ENCODE peak calls at places on chromosomes 12 and 14, in nine cellular contexts. U, Q, W, R, Y, D, H, C and J are unnamed samples. For H3K36me3 and H3K4me1, the result is how much of the 10 kb centered on the place peaks cover.

GRCh38 chr12:47753021-47754001 is 5.4 kb downstream of the RAPGEF3 start:
- DNase-seq in U (peak), Q (no peak), W (peak), R (peak), Y (peak), D (no peak), H (no peak), C (no peak), J (peak)

GRCh38 chr12:106974525-106974924 is 12.4 kb downstream of the MTERF2 start:
- DNase-seq in U (no peak), Q (peak), W (peak), R (no peak), Y (no peak), D (no peak), H (no peak), C (no peak), J (no peak)

GRCh38 chr12:119686355-119686754 is 18.4 kb downstream of the PRKAB1 start:
- DNase-seq in U (no peak), Q (no peak), W (no peak), R (no peak), Y (no peak), D (no peak), H (no peak), C (no peak), J (no peak)

GRCh38 chr14:35113308-35113950 is 8.4 kb downstream of the PPP2R3C start:
- DNase-seq in U (no peak), Q (no peak), W (no peak), R (no peak), Y (no peak), D (no peak), H (no peak), C (no peak), J (no peak)

GRCh38 chr12:739349-739748 is 13.0 kb upstream of the WNK1 start:
- DNase-seq in U (no peak), Q (no peak), W (no peak), R (no peak), Y (no peak), D (no peak), H (no peak), C (no peak), J (no peak)

GRCh38 chr12:60255044-60255443 is 659.2 kb downstream of the SLC16A7 start:
- DNase-seq in U (no peak), Q (no peak), W (no peak), R (no peak), Y (no peak), D (no peak), H (no peak), C (no peak), J (no peak)

GRCh38 chr12:1518486-1518762 is 76.0 kb downstream of the FBXL14 start:
- DNase-seq in U (no peak), Q (no peak), W (no peak), R (no peak), Y (no peak), D (no peak), H (no peak), C (no peak), J (no peak)

GRCh38 chr14:75279153-75279738 is 618 bp downstream of the FOS start:
- DNase-seq in U (peak), Q (no peak), W (peak), R (peak), Y (peak), D (peak), H (peak), C (no peak), J (peak)

GRCh38 chr14:65864549-65864948 is 452.0 kb downstream of the FUT8 start:
- DNase-seq in U (no peak), Q (no peak), W (no peak), R (no peak), Y (no peak), D (no peak), H (no peak), C (no peak), J (no peak)

GRCh38 chr12:132711169-132711843 is 664 bp downstream of the PGAM5 start:
- DNase-seq in U (no peak), Q (peak), W (peak), R (no peak), Y (no peak), D (no peak), H (no peak), C (no peak), J (no peak)

GRCh38 chr12:67477682-67478265 is 170.8 kb upstream of the DYRK2 start:
- DNase-seq in U (no peak), Q (no peak), W (no peak), R (no peak), Y (no peak), D (no peak), H (no peak), C (no peak), J (no peak)

GRCh38 chr14:76024211-76024907 is 38.8 kb downstream of the IFT43 start:
- DNase-seq in U (no peak), Q (no peak), W (no peak), R (no peak), Y (no peak), D (no peak), H (no peak), C (no peak), J (no peak)

GRCh38 chr12:89524201-89525001 is at the start of gene GALNT4:
- DNase-seq in U (peak), Q (peak), W (peak), R (peak), Y (peak), D (peak), H (peak), C (no peak), J (peak)

GRCh38 chr14:22213110-22213509 is 375.9 kb downstream of the DAD1 start:
- DNase-seq in U (no peak), Q (no peak), W (no peak), R (no peak), Y (no peak), D (no peak), H (no peak), C (no peak), J (no peak)

GRCh38 chr14:102917056-102917385 is 5.4 kb upstream of the AMN start:
- DNase-seq in U (no peak), Q (no peak), W (no peak), R (no peak), Y (peak), D (no peak), H (no peak), C (no peak), J (no peak)

GRCh38 chr14:102916347-102917055 is 6.0 kb upstream of the AMN start:
- DNase-seq in U (no peak), Q (no peak), W (no peak), R (no peak), Y (peak), D (peak), H (no peak), C (no peak), J (no peak)

GRCh38 chr14:102915292-102916110 is 7.0 kb upstream of the AMN start:
- DNase-seq in U (no peak), Q (no peak), W (no peak), R (no peak), Y (peak), D (no peak), H (no peak), C (no peak), J (no peak)

GRCh38 chr14:102920273-102920997 is 2.0 kb upstream of the AMN start:
- DNase-seq in U (no peak), Q (no peak), W (no peak), R (no peak), Y (no peak), D (no peak), H (no peak), C (no peak), J (no peak)

GRCh38 chr14:102917469-102918211 is 4.8 kb upstream of the AMN start:
- DNase-seq in U (peak), Q (peak), W (peak), R (no peak), Y (peak), D (peak), H (peak), C (no peak), J (peak)
- H3K4me3 ChIP-seq in U (no peak), Q (no peak), W (no peak), R (no peak), Y (no peak), D (no peak), H (no peak), C (no peak), J (no peak)

DNA sequence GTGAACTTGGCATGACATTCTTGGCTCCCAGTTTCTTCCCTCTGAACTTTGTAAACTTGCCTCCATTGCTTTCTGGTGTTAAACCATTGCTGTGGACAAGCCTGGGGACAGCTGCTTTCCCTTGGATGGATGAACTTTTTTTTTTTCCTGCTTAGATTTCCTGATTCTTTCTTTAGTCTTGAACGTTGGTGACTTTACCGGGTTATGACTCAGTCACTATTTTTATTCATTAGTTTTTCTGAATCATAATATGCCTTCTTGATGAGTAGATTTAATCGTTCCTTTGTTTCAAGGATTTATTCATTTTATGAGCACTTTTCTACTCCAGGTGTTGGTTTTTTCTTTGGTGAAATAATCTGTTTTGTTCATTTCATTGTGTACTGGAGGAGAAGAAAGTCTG is 155.0 kb upstream of the RTL1 start:
- DNase-seq in U (no peak), Q (no peak), W (no peak), R (no peak), Y (no peak), D (no peak), H (no peak), C (no peak), J (no peak)
- H3K36me3 ChIP-seq in U (under half), Q (under half), W (under half), R (under half), Y (under half), D (under half), H (under half), C (under half), J (half or more)

GRCh38 chr14:31161274-31161673 is 46.3 kb downstream of the HECTD1 start:
- DNase-seq in U (no peak), Q (no peak), W (no peak), R (no peak), Y (no peak), D (no peak), H (no peak), C (no peak), J (no peak)
- H3K4me1 ChIP-seq in U (under half), Q (under half), W (under half), R (under half), Y (under half), D (under half), H (under half), C (under half), J (under half)

GRCh38 chr12:87779016-87779415 is 250.2 kb downstream of the C12orf50 start:
- DNase-seq in U (no peak), Q (no peak), W (no peak), R (no peak), Y (no peak), D (no peak), H (no peak), C (no peak), J (no peak)

GRCh38 chr12:87779858-87780498 is 249.2 kb downstream of the C12orf50 start:
- DNase-seq in U (no peak), Q (no peak), W (peak), R (no peak), Y (no peak), D (peak), H (no peak), C (no peak), J (no peak)

GRCh38 chr12:87782838-87783237 is 246.4 kb downstream of the C12orf50 start:
- DNase-seq in U (no peak), Q (no peak), W (peak), R (no peak), Y (no peak), D (no peak), H (no peak), C (no peak), J (no peak)

DNA sequence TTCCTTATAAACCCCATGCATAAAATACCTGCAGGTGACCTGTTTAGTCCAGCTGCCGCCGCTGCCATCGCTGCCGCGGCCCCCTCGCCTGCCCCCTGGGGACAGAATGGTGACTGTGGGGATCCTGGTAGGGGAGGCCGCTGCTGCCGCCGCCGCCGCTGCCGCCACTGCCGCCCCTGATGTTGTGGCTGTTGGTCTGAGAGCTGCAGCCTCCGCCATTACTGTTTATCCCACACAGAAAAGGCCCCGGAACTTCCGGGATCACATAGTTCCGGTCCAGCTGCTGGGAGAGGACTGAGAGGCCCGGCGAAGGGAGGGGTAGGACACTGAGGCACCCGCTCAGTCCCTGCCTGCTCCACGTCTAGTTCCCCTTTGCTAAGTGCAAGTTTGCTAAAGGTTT is 244.9 kb downstream of the C12orf50 start:
- DNase-seq in U (no peak), Q (no peak), W (no peak), R (no peak), Y (no peak), D (peak), H (no peak), C (no peak), J (no peak)
- H3K4me3 ChIP-seq in U (no peak), Q (no peak), W (no peak), R (no peak), Y (no peak), D (peak), H (no peak), C (no peak), J (no peak)

GRCh38 chr12:48907243-48907642 is 18.0 kb downstream of the FKBP11 start:
- DNase-seq in U (no peak), Q (no peak), W (peak), R (no peak), Y (no peak), D (no peak), H (no peak), C (no peak), J (no peak)

GRCh38 chr12:48910196-48910595 is 15.1 kb downstream of the FKBP11 start:
- DNase-seq in U (no peak), Q (no peak), W (no peak), R (no peak), Y (no peak), D (no peak), H (no peak), C (no peak), J (no peak)
- H3K36me3 ChIP-seq in U (under half), Q (under half), W (under half), R (under half), Y (under half), D (under half), H (under half), C (under half), J (under half)

GRCh38 chr14:72500234-72500838 is 393.6 kb downstream of the DPF3 start:
- DNase-seq in U (no peak), Q (no peak), W (no peak), R (no peak), Y (no peak), D (no peak), H (no peak), C (no peak), J (no peak)

GRCh38 chr14:72501439-72501838 is 392.5 kb downstream of the DPF3 start:
- DNase-seq in U (no peak), Q (no peak), W (no peak), R (no peak), Y (no peak), D (no peak), H (no peak), C (no peak), J (no peak)

GRCh38 chr14:72498646-72499045 is 395.3 kb downstream of the DPF3 start:
- DNase-seq in U (no peak), Q (no peak), W (no peak), R (no peak), Y (no peak), D (no peak), H (no peak), C (no peak), J (no peak)

GRCh38 chr14:72503271-72503670 is 390.6 kb downstream of the DPF3 start:
- DNase-seq in U (no peak), Q (no peak), W (no peak), R (no peak), Y (no peak), D (no peak), H (no peak), C (no peak), J (no peak)

DNA sequence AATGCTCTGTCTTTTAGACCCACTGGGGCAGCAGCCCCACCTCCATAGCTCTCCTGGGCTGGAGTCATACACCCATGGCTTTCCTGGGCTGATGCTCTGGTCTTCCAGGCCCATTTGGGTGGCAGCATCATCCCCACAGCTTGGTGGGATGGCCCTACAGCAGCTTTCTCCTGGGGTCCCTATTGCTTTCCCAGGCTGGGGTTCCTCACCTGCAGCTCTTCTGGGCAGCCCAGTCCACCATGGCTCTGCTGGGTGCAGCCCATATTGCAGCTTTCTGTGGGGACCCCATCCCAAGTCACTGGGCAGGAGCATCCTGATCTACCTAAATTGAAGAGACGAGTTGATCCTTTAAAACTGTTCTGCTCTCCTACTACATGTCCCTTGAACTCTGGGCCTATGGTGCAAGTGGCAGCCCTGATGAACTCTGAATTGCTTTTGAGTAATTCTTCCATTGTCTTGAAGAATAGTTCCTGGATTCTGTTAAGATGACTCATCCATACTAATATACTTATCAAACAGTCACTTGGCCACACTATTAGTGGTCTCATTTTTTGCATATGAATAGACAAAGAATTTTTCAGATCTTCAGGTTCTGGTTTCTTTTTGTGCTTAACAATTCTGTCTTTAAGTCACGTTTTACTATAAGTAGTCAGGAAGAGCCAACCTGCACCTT is 390.1 kb downstream of the DPF3 start:
- DNase-seq in U (no peak), Q (no peak), W (no peak), R (no peak), Y (no peak), D (no peak), H (no peak), C (no peak), J (no peak)
- H3K4me1 ChIP-seq in U (under half), Q (under half), W (under half), R (under half), Y (under half), D (under half), H (under half), C (under half), J (under half)

DNA sequence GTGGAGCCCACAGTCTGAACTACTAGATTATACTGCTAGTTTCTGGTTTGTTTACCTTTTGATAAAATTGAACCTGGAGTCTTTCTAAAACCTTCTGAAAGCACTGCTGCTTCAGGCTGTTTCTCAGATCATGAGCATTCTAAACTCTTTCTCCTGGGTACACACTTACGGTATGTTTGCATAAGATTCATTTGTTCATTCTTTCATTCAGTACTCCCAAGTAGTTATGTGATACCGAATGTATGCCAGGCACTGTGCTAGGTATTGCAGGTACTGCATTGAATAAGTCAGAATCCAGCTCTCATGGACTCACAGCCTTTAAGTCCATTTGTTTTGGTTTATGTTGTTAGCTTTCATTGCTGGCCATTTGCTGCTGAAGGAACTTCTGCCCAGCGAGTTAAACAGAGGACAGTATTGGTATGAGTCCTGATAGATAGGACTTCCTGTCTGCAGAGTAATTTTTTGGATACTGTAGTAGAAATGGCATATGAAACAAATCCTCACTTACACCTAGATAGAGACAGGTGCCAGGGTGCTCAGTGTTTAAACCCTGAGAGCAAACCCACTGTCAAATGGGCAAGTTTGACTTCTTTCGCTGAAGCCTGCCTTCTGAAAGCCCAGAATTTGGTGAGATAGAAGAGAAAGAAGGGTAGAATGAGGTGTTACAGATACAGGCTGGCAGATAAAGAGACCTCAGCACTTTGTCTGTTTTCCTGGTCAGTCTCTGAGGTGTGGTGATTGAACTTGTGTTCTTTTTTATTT is 2.1 kb downstream of the SUSD6 start:
- DNase-seq in U (no peak), Q (no peak), W (no peak), R (no peak), Y (no peak), D (no peak), H (no peak), C (no peak), J (no peak)
- H3K4me3 ChIP-seq in U (peak), Q (peak), W (no peak), R (peak), Y (peak), D (no peak), H (no peak), C (peak), J (no peak)

GRCh38 chr14:73272393-73272792 is 35.1 kb downstream of the PAPLN start:
- DNase-seq in U (no peak), Q (no peak), W (no peak), R (no peak), Y (no peak), D (no peak), H (no peak), C (no peak), J (no peak)

GRCh38 chr14:73277376-73277775 is 40.1 kb downstream of the PAPLN start:
- DNase-seq in U (no peak), Q (no peak), W (no peak), R (no peak), Y (no peak), D (no peak), H (no peak), C (no peak), J (no peak)

GRCh38 chr14:73280903-73281302 is 43.6 kb downstream of the PAPLN start:
- DNase-seq in U (no peak), Q (no peak), W (no peak), R (no peak), Y (no peak), D (no peak), H (no peak), C (no peak), J (no peak)

GRCh38 chr14:73273799-73274198 is 36.5 kb downstream of the PAPLN start:
- DNase-seq in U (no peak), Q (peak), W (no peak), R (no peak), Y (no peak), D (no peak), H (no peak), C (no peak), J (no peak)

DNA sequence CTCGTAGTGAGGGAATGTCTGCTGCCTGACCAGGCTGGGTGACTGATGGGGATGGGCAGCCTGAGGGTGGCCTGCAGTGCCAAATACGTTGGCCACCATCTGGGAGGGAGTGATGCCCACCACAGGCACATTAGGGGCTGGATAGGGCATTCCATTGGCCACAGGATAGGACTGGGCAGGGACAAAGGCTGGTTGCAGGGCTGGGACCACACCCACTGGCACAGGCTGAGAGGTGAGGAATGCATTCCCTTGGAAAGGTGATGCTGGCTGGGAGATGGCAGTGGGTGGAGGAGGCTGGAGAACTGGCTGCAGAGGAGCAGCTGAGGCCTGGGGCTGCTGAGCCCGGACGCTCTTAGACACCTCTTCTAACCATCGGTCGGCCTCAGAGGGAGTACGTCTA is 39.5 kb downstream of the PAPLN start:
- DNase-seq in U (no peak), Q (no peak), W (no peak), R (no peak), Y (no peak), D (no peak), H (no peak), C (no peak), J (no peak)
- H3K36me3 ChIP-seq in U (half or more), Q (under half), W (under half), R (under half), Y (half or more), D (under half), H (under half), C (under half), J (half or more)